ENCODE peak calls at places on chromosomes 12 and 14, in nine cellular contexts. D, E, V, T, K, X, W, Y and M are unnamed samples. For H3K4me1, the result is how much of the 10 kb centered on the place peaks cover.

GRCh38 chr12:104643921-104644669 is 187.3 kb downstream of the CHST11 start:
- DNase-seq in X (no peak), K (peak), W (no peak), E (no peak), V (no peak), Y (no peak), T (no peak), D (no peak), M (peak)

GRCh38 chr12:131456301-131457027 is 254.4 kb upstream of the SFSWAP start:
- DNase-seq in K (no peak), X (no peak), V (no peak), T (no peak), Y (no peak), D (no peak), W (no peak), E (no peak), M (no peak)

GRCh38 chr12:110622582-110622981 is 8.7 kb downstream of the TCTN1 start:
- DNase-seq in E (no peak), D (no peak), T (no peak), W (no peak), V (no peak), X (no peak), K (no peak), Y (no peak), M (no peak)

GRCh38 chr12:56119361-56119796 is 1.3 kb downstream of the ZC3H10 start:
- DNase-seq in K (peak), V (peak), Y (peak), E (peak), W (no peak), X (peak), T (peak), D (peak), M (peak)

GRCh38 chr12:114858388-114859146 is 174.6 kb upstream of the TBX3 start:
- DNase-seq in Y (peak), K (no peak), T (no peak), E (peak), D (no peak), W (no peak), V (no peak), X (no peak), M (no peak)

GRCh38 chr12:105214141-105214540 is 21.8 kb downstream of the APPL2 start:
- DNase-seq in Y (peak), V (no peak), T (no peak), W (no peak), D (peak), E (no peak), K (no peak), X (peak), M (no peak)

GRCh38 chr12:10031318-10031717 is 836 bp downstream of the CLEC9A start:
- DNase-seq in Y (no peak), T (no peak), X (peak), V (no peak), W (no peak), E (peak), K (no peak), D (peak), M (no peak)

GRCh38 chr12:101793401-101793800 is 37.4 kb downstream of the GNPTAB start:
- DNase-seq in Y (no peak), E (no peak), K (no peak), V (no peak), T (no peak), D (peak), X (peak), W (no peak), M (no peak)

GRCh38 chr14:90490727-90491050 is 93.9 kb downstream of the CALM1 start:
- DNase-seq in W (no peak), Y (no peak), K (no peak), E (no peak), D (no peak), X (no peak), T (no peak), V (no peak), M (no peak)

GRCh38 chr14:75165586-75166391 is 10.6 kb downstream of the TMED10 start:
- DNase-seq in T (no peak), W (no peak), E (no peak), V (no peak), Y (no peak), D (peak), K (no peak), X (no peak), M (peak)

GRCh38 chr14:50084666-50085065 is 31.7 kb downstream of the VCPKMT start:
- DNase-seq in K (no peak), T (no peak), D (no peak), X (no peak), V (no peak), E (no peak), W (no peak), Y (no peak), M (no peak)

DNA sequence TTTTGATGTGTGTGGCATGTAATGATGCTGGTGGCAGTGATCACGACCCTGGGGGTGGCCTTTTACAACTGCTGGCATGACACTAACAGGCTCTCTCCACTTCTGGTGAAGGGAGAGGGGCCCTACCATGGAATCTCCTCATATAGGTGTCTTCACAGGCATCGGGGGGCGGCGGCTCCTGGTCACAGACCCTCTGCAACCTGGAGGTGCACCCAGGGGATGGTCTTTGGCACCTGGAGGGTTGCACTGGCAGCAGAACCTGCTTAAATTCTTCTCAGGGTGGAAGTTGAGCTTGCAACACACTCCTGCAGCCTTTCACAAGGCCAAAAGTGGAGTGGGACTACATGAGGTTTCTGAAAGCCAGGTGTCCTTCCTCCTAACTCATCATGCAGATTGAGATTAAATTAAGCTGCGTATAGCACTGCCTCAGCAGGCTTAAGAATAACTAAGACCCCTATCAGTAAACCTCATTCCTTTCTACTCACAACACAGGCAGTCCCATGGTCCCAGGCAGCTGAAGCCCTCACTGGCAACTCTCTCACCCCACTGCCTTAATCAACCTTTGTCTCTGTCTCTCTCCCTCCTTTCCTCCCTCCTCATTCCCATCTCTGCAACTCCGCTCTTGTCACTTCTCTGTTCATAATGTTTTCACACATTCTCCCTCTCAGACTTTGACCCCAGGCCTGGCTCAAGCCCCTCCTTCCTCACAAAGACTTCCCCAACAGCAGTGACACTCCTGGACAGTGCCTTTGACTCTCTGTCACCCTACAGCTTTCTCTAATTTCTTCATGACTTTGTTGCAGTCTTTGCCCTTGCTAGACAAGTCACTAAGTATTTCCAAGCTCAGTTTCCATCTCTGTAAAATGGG is 18.9 kb downstream of the NID2 start:
- DNase-seq in T (no peak), V (no peak), W (no peak), E (no peak), X (no peak), D (no peak), K (no peak), Y (peak), M (no peak)
- H3K4me1 ChIP-seq in T (under half), V (under half), W (under half), E (under half), X (half or more), D (half or more), K (under half), Y (under half), M (under half)

DNA sequence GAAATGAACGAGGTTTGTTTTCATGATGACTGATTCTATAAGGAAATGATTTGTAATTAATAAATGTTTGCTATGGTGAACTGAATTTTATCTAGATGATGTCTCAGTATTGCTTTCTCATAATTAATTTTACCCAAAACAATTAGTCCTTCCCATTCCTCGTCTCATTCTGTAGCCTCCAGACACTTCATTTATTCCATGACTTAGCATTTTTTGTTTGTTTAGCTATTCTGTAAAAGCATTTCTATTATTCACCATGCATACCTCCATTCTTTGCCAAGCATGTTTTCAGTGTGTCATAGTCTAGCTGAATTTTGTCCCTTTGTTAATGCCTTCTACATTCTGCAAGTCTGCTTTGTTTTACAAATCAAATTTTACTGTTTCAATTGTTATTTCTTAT is 137.4 kb upstream of the RPL10L start:
- DNase-seq in E (no peak), T (no peak), D (peak), X (no peak), Y (no peak), V (no peak), K (no peak), W (no peak), M (no peak)
- TF ChIP-seq CTCF in E (no peak), T (no peak), D (no peak), X (no peak), Y (no peak), V (no peak), K (no peak), W (no peak), M (no peak)

GRCh38 chr14:63853831-63854293 is 1.1 kb downstream of the SYNE2 start:
- DNase-seq in E (peak), Y (peak), T (peak), V (peak), W (no peak), K (peak), X (peak), D (peak), M (peak)
- H3K27ac ChIP-seq in E (no peak), Y (peak), T (peak), V (peak), W (peak), K (peak), X (no peak), D (no peak), M (peak)

DNA sequence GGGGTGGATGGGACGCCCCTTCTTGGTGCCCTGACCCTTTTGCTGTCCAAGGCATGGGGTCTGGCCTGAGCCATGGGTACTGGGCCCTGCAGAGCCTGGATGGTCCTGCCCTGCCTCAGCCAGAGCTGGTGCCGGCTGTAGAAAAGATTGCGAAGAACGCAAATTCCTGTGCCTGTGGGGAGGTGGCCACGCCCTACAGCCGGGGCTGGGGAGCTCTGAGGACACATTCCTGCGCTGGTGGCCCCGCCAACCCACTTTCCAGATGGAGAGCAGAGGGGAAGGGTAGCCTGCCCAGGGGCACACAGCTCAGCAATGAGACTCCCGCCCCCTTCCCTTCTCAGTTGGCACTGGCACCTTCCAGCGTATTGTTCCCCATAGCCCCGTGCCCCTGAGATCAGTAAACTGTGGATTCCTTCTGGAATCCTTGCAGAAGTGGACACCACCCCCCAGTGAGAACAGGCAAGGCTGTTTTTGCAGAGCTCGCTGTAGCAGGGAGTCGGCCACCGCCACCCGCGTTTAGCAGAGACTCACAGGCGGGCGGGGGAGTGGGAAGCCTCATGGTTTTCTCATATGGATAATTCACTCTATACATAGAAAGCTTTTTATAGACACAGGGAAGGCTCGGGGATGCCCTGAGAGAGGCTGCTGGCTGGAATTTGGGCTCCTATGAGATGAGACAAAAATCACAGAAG is 8.6 kb downstream of the INF2 start:
- DNase-seq in E (no peak), K (no peak), D (peak), W (no peak), T (peak), Y (no peak), X (no peak), V (no peak), M (no peak)
- H3K4me1 ChIP-seq in E (under half), K (under half), D (under half), W (under half), T (under half), Y (under half), X (under half), V (under half), M (under half)

DNA sequence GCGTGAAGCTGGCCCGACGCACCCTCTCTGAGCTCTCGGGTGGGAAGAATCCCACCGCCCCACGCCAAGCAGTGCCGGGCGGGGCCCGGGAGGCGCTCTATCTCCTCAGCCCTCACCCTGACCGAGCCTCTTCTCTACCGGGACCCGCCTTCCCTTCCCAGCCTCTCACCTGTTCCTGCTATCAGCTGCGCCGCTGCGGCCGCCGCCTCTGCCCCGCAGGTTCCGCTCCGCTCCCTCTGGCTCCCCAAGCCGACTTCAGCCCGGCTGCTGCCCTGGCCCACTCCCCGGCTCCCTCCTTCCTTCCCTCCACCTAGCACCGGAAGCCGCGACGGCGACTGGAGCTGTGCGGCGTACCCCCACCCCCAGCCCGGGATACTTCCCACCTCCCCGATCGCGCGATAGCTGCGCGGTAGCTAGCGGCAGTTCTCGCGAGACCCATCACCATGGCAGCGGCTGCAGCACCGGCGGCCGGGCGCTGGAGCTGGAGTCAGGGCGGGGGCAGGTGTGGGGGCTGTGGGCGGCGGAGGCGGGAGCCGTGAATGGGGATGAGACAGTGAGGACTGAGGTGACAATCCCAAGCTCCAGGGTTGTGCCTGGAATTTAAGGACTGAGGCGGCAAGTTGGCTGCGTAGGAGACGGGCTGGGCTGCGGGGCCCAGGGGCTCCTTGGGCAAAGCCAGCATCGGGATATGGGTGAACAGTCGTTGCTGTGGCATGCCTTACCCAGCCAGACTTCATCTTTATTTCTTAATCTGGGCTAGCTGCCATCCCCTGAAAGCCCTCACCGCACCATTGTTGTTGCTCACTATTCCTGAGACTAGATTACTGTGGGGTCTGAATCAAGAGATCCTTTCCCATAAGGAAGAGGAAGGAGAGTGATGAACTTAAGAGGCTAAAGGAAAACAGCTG is at the start of gene ARF3:
- DNase-seq in K (peak), V (peak), D (peak), Y (peak), X (peak), W (peak), E (peak), T (peak), M (peak)
- TF ChIP-seq CTCF in K (no peak), V (no peak), D (no peak), Y (no peak), X (peak), W (no peak), E (no peak), T (no peak), M (no peak)